ENCODE peak calls at places on chromosomes 4 and X, in six cellular contexts. K is H7, J is T-helper 1 cell, A is GM23248, C is stromal cell of bone marrow, N is dermis microvascular lymphatic vessel endothelial cell. U is an unnamed sample.

GRCh38 chr4:74661427-74662171 is 132.7 kb downstream of the BTC start:
- DNase-seq in K (no peak), J (no peak), A (peak; percentile 78), C (peak; percentile 17), N (no peak), U (no peak)

GRCh38 chr4:24988776-24989175 is 42.0 kb downstream of the LGI2 start:
- DNase-seq in K (peak; percentile 80), J (no peak), A (peak; percentile 74), C (no peak), N (peak; percentile 55), U (peak; percentile 31)

GRCh38 chrX:154136627-154137161 is 7.3 kb upstream of the OPN1LW start:
- DNase-seq in K (peak; percentile 94), J (peak; percentile 65), A (peak; percentile 73), C (no peak), N (peak; percentile 54), U (no peak)

GRCh38 chr4:152290522-152290921 is 245.4 kb downstream of the FBXW7 start:
- DNase-seq in K (no peak), J (no peak), A (peak; percentile 25), C (no peak), N (no peak), U (no peak)

GRCh38 chr4:165476214-165477098 is 97.6 kb downstream of the CPE start:
- DNase-seq in K (no peak), J (no peak), A (peak; percentile 49), C (peak; percentile 7), N (no peak), U (no peak)

GRCh38 chrX:41491267-41492004 is 44.3 kb downstream of the NYX start:
- DNase-seq in K (peak; percentile 23), J (no peak), A (peak; percentile 90), C (peak; percentile 75), N (no peak), U (no peak)

GRCh38 chrX:107878106-107878505 is 52.4 kb downstream of the MID2 start:
- DNase-seq in K (no peak), J (no peak), A (no peak), C (no peak), N (peak; percentile 10), U (no peak)

GRCh38 chr4:182680196-182680771 is 236.9 kb downstream of the DCTD start:
- DNase-seq in K (no peak), J (no peak), A (no peak), C (no peak), N (no peak), U (peak; percentile 15)

U was measured in globus pallidus.